ENCODE peak calls at places on chromosomes 5 and 9, in six cellular contexts. One of them, this sample, is unnamed.

GRCh38 chr5:172617817-172618216 is 23.2 kb upstream of the NEURL1B start:
- DNase-seq in stimulated activated CD4-positive, alpha-beta T cell treated with anti-CD3 and anti-CD28 coated beads, Interleukin-2, amount 100 ng/mL, for 4 hours: no peak
- DNase-seq in hepatocyte: no peak
- DNase-seq in EL: no peak
- DNase-seq in ecto neural progenitor cell: no peak
- DNase-seq in glutamatergic neuron: no peak
- DNase-seq in this sample: no peak

GRCh38 chr9:125506045-125506444 is 201.0 kb downstream of the MAPKAP1 start:
- DNase-seq in stimulated activated CD4-positive, alpha-beta T cell treated with anti-CD3 and anti-CD28 coated beads, Interleukin-2, amount 100 ng/mL, for 4 hours: no peak
- DNase-seq in hepatocyte: no peak
- DNase-seq in EL: no peak
- DNase-seq in ecto neural progenitor cell: no peak
- DNase-seq in glutamatergic neuron: no peak
- DNase-seq in this sample: no peak

GRCh38 chr5:80600943-80601693 is 31.0 kb upstream of the ANKRD34B start:
- DNase-seq in stimulated activated CD4-positive, alpha-beta T cell treated with anti-CD3 and anti-CD28 coated beads, Interleukin-2, amount 100 ng/mL, for 4 hours: no peak
- DNase-seq in hepatocyte: no peak
- DNase-seq in EL: no peak
- DNase-seq in ecto neural progenitor cell: no peak
- DNase-seq in glutamatergic neuron: no peak
- DNase-seq in this sample: no peak

GRCh38 chr9:136739509-136739908 is 3.2 kb downstream of the LCN10 start:
- DNase-seq in stimulated activated CD4-positive, alpha-beta T cell treated with anti-CD3 and anti-CD28 coated beads, Interleukin-2, amount 100 ng/mL, for 4 hours: no peak
- DNase-seq in hepatocyte: no peak
- DNase-seq in EL: no peak
- DNase-seq in ecto neural progenitor cell: no peak
- DNase-seq in glutamatergic neuron: no peak
- DNase-seq in this sample: no peak

GRCh38 chr5:157361865-157362465 is 96.0 kb downstream of the CYFIP2 start:
- DNase-seq in stimulated activated CD4-positive, alpha-beta T cell treated with anti-CD3 and anti-CD28 coated beads, Interleukin-2, amount 100 ng/mL, for 4 hours: no peak
- DNase-seq in hepatocyte: no peak
- DNase-seq in EL: no peak
- DNase-seq in ecto neural progenitor cell: no peak
- DNase-seq in glutamatergic neuron: no peak
- DNase-seq in this sample: no peak

GRCh38 chr9:71729816-71730526 is 38.3 kb downstream of the CEMIP2 start:
- DNase-seq in stimulated activated CD4-positive, alpha-beta T cell treated with anti-CD3 and anti-CD28 coated beads, Interleukin-2, amount 100 ng/mL, for 4 hours: no peak
- DNase-seq in hepatocyte: no peak
- DNase-seq in EL: peak
- DNase-seq in ecto neural progenitor cell: no peak
- DNase-seq in glutamatergic neuron: no peak
- DNase-seq in this sample: no peak

GRCh38 chr9:36008774-36009300 is 27.9 kb upstream of the RECK start:
- DNase-seq in stimulated activated CD4-positive, alpha-beta T cell treated with anti-CD3 and anti-CD28 coated beads, Interleukin-2, amount 100 ng/mL, for 4 hours: peak
- DNase-seq in hepatocyte: peak
- DNase-seq in EL: peak
- DNase-seq in ecto neural progenitor cell: peak
- DNase-seq in glutamatergic neuron: peak
- DNase-seq in this sample: peak

GRCh38 chr5:56359429-56359781 is 126.3 kb upstream of the ANKRD55 start:
- DNase-seq in stimulated activated CD4-positive, alpha-beta T cell treated with anti-CD3 and anti-CD28 coated beads, Interleukin-2, amount 100 ng/mL, for 4 hours: no peak
- DNase-seq in hepatocyte: no peak
- DNase-seq in EL: no peak
- DNase-seq in ecto neural progenitor cell: no peak
- DNase-seq in glutamatergic neuron: no peak
- DNase-seq in this sample: no peak

GRCh38 chr5:60597570-60597969 is 102.4 kb downstream of the DEPDC1B start:
- DNase-seq in stimulated activated CD4-positive, alpha-beta T cell treated with anti-CD3 and anti-CD28 coated beads, Interleukin-2, amount 100 ng/mL, for 4 hours: no peak
- DNase-seq in hepatocyte: no peak
- DNase-seq in EL: no peak
- DNase-seq in ecto neural progenitor cell: no peak
- DNase-seq in glutamatergic neuron: no peak
- DNase-seq in this sample: no peak

GRCh38 chr9:127525426-127526188 is 74.3 kb downstream of the LRSAM1 start:
- DNase-seq in stimulated activated CD4-positive, alpha-beta T cell treated with anti-CD3 and anti-CD28 coated beads, Interleukin-2, amount 100 ng/mL, for 4 hours: no peak
- DNase-seq in hepatocyte: no peak
- DNase-seq in EL: peak
- DNase-seq in ecto neural progenitor cell: no peak
- DNase-seq in glutamatergic neuron: no peak
- DNase-seq in this sample: peak

GRCh38 chr9:107242073-107243063 is 40.7 kb upstream of the RAD23B start:
- DNase-seq in stimulated activated CD4-positive, alpha-beta T cell treated with anti-CD3 and anti-CD28 coated beads, Interleukin-2, amount 100 ng/mL, for 4 hours: no peak
- DNase-seq in hepatocyte: no peak
- DNase-seq in EL: peak
- DNase-seq in ecto neural progenitor cell: no peak
- DNase-seq in glutamatergic neuron: no peak
- DNase-seq in this sample: no peak

GRCh38 chr5:111830333-111830732 is 73.3 kb upstream of the NREP start:
- DNase-seq in stimulated activated CD4-positive, alpha-beta T cell treated with anti-CD3 and anti-CD28 coated beads, Interleukin-2, amount 100 ng/mL, for 4 hours: no peak
- DNase-seq in hepatocyte: peak
- DNase-seq in EL: peak
- DNase-seq in ecto neural progenitor cell: no peak
- DNase-seq in glutamatergic neuron: no peak
- DNase-seq in this sample: no peak

GRCh38 chr5:53479656-53480473 is 564 bp upstream of the FST start:
- DNase-seq in stimulated activated CD4-positive, alpha-beta T cell treated with anti-CD3 and anti-CD28 coated beads, Interleukin-2, amount 100 ng/mL, for 4 hours: no peak
- DNase-seq in hepatocyte: peak
- DNase-seq in EL: peak
- DNase-seq in ecto neural progenitor cell: peak
- DNase-seq in glutamatergic neuron: peak
- DNase-seq in this sample: peak

GRCh38 chr5:132327278-132327959 is 33.2 kb downstream of the SLC22A4 start:
- DNase-seq in stimulated activated CD4-positive, alpha-beta T cell treated with anti-CD3 and anti-CD28 coated beads, Interleukin-2, amount 100 ng/mL, for 4 hours: no peak
- DNase-seq in hepatocyte: no peak
- DNase-seq in EL: peak
- DNase-seq in ecto neural progenitor cell: no peak
- DNase-seq in glutamatergic neuron: no peak
- DNase-seq in this sample: no peak

This sample was measured in HepG2.